ENCODE peak calls at places on chromosome 12, in seven cellular contexts. T is cardiac muscle cell, Z is DMS153, E is GM12892, D is ureter, P is coronary artery, M is dorsolateral prefrontal cortex. U is an unnamed sample.

GRCh38 chr12:6416596-6416995 is 28.2 kb upstream of the CD27 start:
- DNase-seq in P (no peak), Z (no peak), E (no peak), T (no peak), D (no peak), M (no peak), U (no peak)

GRCh38 chr12:51721281-51721940 is 127.1 kb downstream of the FIGNL2 start:
- DNase-seq in P (no peak), E (peak), T (peak), M (peak), D (peak), Z (no peak), U (peak)

GRCh38 chr12:91155990-91156389 is 26.6 kb downstream of the DCN start:
- DNase-seq in M (no peak), Z (no peak), T (no peak), D (no peak), P (no peak), E (no peak), U (no peak)

GRCh38 chr12:88578821-88579518 is 1.3 kb downstream of the KITLG start:
- DNase-seq in M (no peak), E (no peak), T (peak), Z (peak), D (no peak), P (no peak), U (no peak)

GRCh38 chr12:45415393-45415817 is 199.5 kb downstream of the ANO6 start:
- DNase-seq in E (no peak), P (peak), T (no peak), M (no peak), Z (no peak), D (no peak), U (no peak)

GRCh38 chr12:95802482-95803264 is 12.1 kb upstream of the NTN4 start:
- DNase-seq in Z (no peak), T (no peak), P (no peak), E (no peak), D (no peak), M (no peak), U (no peak)

GRCh38 chr12:47023944-47024343 is 55.5 kb upstream of the PCED1B start:
- DNase-seq in Z (no peak), D (no peak), T (no peak), E (no peak), M (no peak), P (no peak), U (no peak)

GRCh38 chr12:105986779-105987686 is 151.7 kb downstream of the NUAK1 start:
- DNase-seq in Z (no peak), D (no peak), E (no peak), M (no peak), T (no peak), P (no peak), U (no peak)

GRCh38 chr12:75872762-75873161 is 158.8 kb downstream of the PHLDA1 start:
- DNase-seq in E (no peak), T (no peak), Z (no peak), D (no peak), M (no peak), P (no peak), U (no peak)

GRCh38 chr12:89932950-89933349 is 224.3 kb upstream of the ATP2B1 start:
- DNase-seq in M (no peak), P (no peak), E (no peak), Z (peak), T (no peak), D (no peak), U (no peak)

GRCh38 chr12:38543151-38543550 is 226.6 kb downstream of the ALG10B start:
- DNase-seq in E (no peak), T (no peak), Z (no peak), M (no peak), D (no peak), P (no peak), U (no peak)

GRCh38 chr12:92019491-92020277 is 126.0 kb downstream of the BTG1 start:
- DNase-seq in P (no peak), Z (no peak), M (no peak), T (no peak), E (no peak), D (no peak), U (no peak)

GRCh38 chr12:80064269-80064668 is 35.1 kb upstream of the OTOGL start:
- DNase-seq in D (no peak), P (no peak), M (no peak), T (no peak), Z (no peak), E (no peak), U (no peak)

GRCh38 chr12:29207120-29207519 is 58.0 kb downstream of the FAR2 start:
- DNase-seq in D (no peak), E (no peak), M (no peak), T (no peak), P (no peak), Z (no peak), U (no peak)

GRCh38 chr12:39626033-39626814 is 6.6 kb upstream of the ABCD2 start:
- DNase-seq in T (no peak), M (no peak), P (no peak), Z (no peak), E (no peak), D (no peak), U (no peak)

GRCh38 chr12:106840217-106840616 is 65.7 kb downstream of the RIC8B start:
- DNase-seq in T (peak), Z (peak), M (no peak), E (no peak), D (no peak), P (no peak), U (no peak)

GRCh38 chr12:114729731-114730130 is 45.8 kb upstream of the TBX3 start:
- DNase-seq in P (no peak), Z (no peak), D (no peak), T (no peak), M (no peak), E (no peak), U (no peak)

GRCh38 chr12:53235742-53236442 is 3.9 kb upstream of the RARG start:
- DNase-seq in Z (no peak), D (no peak), M (no peak), E (no peak), T (no peak), P (no peak), U (no peak)

GRCh38 chr12:74111688-74112360 is 425.8 kb upstream of the ATXN7L3B start:
- DNase-seq in M (peak), D (no peak), P (no peak), Z (peak), T (peak), E (no peak), U (no peak)

GRCh38 chr12:111444706-111445310 is 39.1 kb downstream of the SH2B3 start:
- DNase-seq in P (no peak), T (peak), Z (no peak), E (peak), D (peak), M (no peak), U (peak)

GRCh38 chr12:92080390-92081285 is 65.0 kb downstream of the BTG1 start:
- DNase-seq in E (no peak), T (peak), D (no peak), Z (no peak), M (no peak), P (no peak), U (no peak)

GRCh38 chr12:57732726-57733593 is 5.6 kb downstream of the AGAP2 start:
- DNase-seq in Z (no peak), T (no peak), E (no peak), M (no peak), D (no peak), P (no peak), U (no peak)

GRCh38 chr12:44000309-44000952 is 164.6 kb downstream of the TMEM117 start:
- DNase-seq in D (no peak), E (no peak), P (no peak), M (no peak), T (peak), Z (no peak), U (no peak)

GRCh38 chr12:75662501-75663159 is 151.2 kb upstream of the KRR1 start:
- DNase-seq in D (no peak), E (no peak), Z (no peak), M (no peak), P (no peak), T (no peak), U (no peak)

GRCh38 chr12:87368259-87368658 is 660.9 kb downstream of the C12orf50 start:
- DNase-seq in D (no peak), Z (peak), T (no peak), P (no peak), M (no peak), E (no peak), U (no peak)

GRCh38 chr12:12376636-12377448 is 20.0 kb downstream of the BORCS5 start:
- DNase-seq in D (no peak), Z (peak), M (no peak), T (peak), P (no peak), E (peak), U (peak)